ENCODE peak calls at places on chromosomes 5 and 9, in ten cellular contexts. K, B, P, D, E, M, W, F, G and Y are unnamed samples.

GRCh38 chr9:14687042-14687719 is 6.1 kb downstream of the ZDHHC21 start:
- DNase-seq in K (no peak), B (no peak), P (no peak), D (no peak), E (no peak), M (no peak), W (no peak), F (no peak), G (no peak), Y (no peak)

GRCh38 chr9:130341839-130342713 is 76.5 kb downstream of the HMCN2 start:
- DNase-seq in K (no peak), B (no peak), P (no peak), D (no peak), E (no peak), M (no peak), W (no peak), F (no peak), G (no peak), Y (no peak)

GRCh38 chr9:36034911-36035490 is 1.7 kb upstream of the RECK start:
- DNase-seq in K (no peak), B (no peak), P (no peak), D (no peak), E (no peak), M (no peak), W (no peak), F (no peak), G (no peak), Y (no peak)

GRCh38 chr5:103981592-103981991 is 419.0 kb upstream of the NUDT12 start:
- DNase-seq in K (no peak), B (no peak), P (no peak), D (no peak), E (no peak), M (no peak), W (no peak), F (no peak), G (no peak), Y (no peak)

GRCh38 chr5:169695025-169695625 is 58.0 kb downstream of the DOCK2 start:
- DNase-seq in K (no peak), B (no peak), P (no peak), D (no peak), E (no peak), M (no peak), W (no peak), F (no peak), G (no peak), Y (no peak)

GRCh38 chr9:89077519-89077918 is 86.3 kb downstream of the S1PR3 start:
- DNase-seq in K (peak; percentile 43), B (no peak), P (no peak), D (no peak), E (no peak), M (no peak), W (no peak), F (no peak), G (no peak), Y (no peak)

GRCh38 chr5:6712136-6712581 is 1.1 kb upstream of the TENT4A start:
- DNase-seq in K (peak; percentile 42), B (peak; percentile 48), P (peak; percentile 67), D (peak; percentile 42), E (no peak), M (peak; percentile 64), W (peak; percentile 80), F (peak; percentile 49), G (peak; percentile 34), Y (peak; percentile 24)

GRCh38 chr5:80206282-80206681 is 49.6 kb downstream of the SERINC5 start:
- DNase-seq in K (no peak), B (no peak), P (no peak), D (no peak), E (no peak), M (no peak), W (no peak), F (no peak), G (no peak), Y (no peak)

GRCh38 chr9:109776391-109776790 is 3.6 kb upstream of the PALM2AKAP2 start:
- DNase-seq in K (no peak), B (no peak), P (no peak), D (no peak), E (no peak), M (no peak), W (no peak), F (no peak), G (no peak), Y (no peak)

GRCh38 chr9:135887585-135888050 is 19.7 kb downstream of the CAMSAP1 start:
- DNase-seq in K (peak; percentile 85), B (peak; percentile 69), P (no peak), D (peak; percentile 29), E (no peak), M (no peak), W (no peak), F (no peak), G (no peak), Y (no peak)

GRCh38 chr5:63011158-63011557 is 432.5 kb downstream of the LRRC70 start:
- DNase-seq in K (no peak), B (no peak), P (no peak), D (no peak), E (no peak), M (no peak), W (no peak), F (no peak), G (no peak), Y (no peak)

GRCh38 chr9:93317495-93318094 is 133.7 kb downstream of the WNK2 start:
- DNase-seq in K (no peak), B (no peak), P (no peak), D (no peak), E (no peak), M (no peak), W (peak; percentile 49), F (no peak), G (no peak), Y (no peak)

GRCh38 chr9:91771027-91771426 is 179.0 kb downstream of the ROR2 start:
- DNase-seq in K (no peak), B (no peak), P (peak; percentile 80), D (no peak), E (no peak), M (peak; percentile 36), W (no peak), F (no peak), G (no peak), Y (no peak)

GRCh38 chr5:171907731-171908343 is 98.6 kb downstream of the FBXW11 start:
- DNase-seq in K (peak; percentile 60), B (peak; percentile 54), P (no peak), D (peak; percentile 40), E (peak; percentile 37), M (no peak), W (no peak), F (peak; percentile 25), G (no peak), Y (peak; percentile 28)

GRCh38 chr5:180305481-180305880 is 13.6 kb upstream of the MAPK9 start:
- DNase-seq in K (no peak), B (no peak), P (no peak), D (no peak), E (no peak), M (no peak), W (no peak), F (no peak), G (no peak), Y (no peak)

GRCh38 chr5:73617510-73618279 is 8.3 kb upstream of the ARHGEF28 start:
- DNase-seq in K (no peak), B (no peak), P (no peak), D (no peak), E (no peak), M (no peak), W (no peak), F (no peak), G (no peak), Y (no peak)

GRCh38 chr5:5313081-5313736 is 109.3 kb upstream of the ICE1 start:
- DNase-seq in K (no peak), B (no peak), P (no peak), D (no peak), E (no peak), M (no peak), W (no peak), F (no peak), G (no peak), Y (no peak)

GRCh38 chr5:72324186-72324825 is 4.1 kb downstream of the PTCD2 start:
- DNase-seq in K (no peak), B (no peak), P (no peak), D (no peak), E (no peak), M (no peak), W (no peak), F (peak; percentile 10), G (no peak), Y (no peak)
- TF ChIP-seq CTCF in K (no peak), B (no peak), P (no peak), D (no peak), E (no peak), M (no peak), W (no peak), F (no peak), G (no peak), Y (no peak)

GRCh38 chr5:141513021-141513626 is 24.2 kb downstream of the PCDHGC5 start:
- DNase-seq in K (no peak), B (peak; percentile 16), P (peak; percentile 66), D (no peak), E (no peak), M (peak; percentile 44), W (peak; percentile 76), F (no peak), G (peak; percentile 38), Y (no peak)
- H3K4me3 ChIP-seq in K (no peak overlapping the region), B (peak overlapping the region; percentile 50), P (peak overlapping the region; percentile 64), D (peak overlapping the region; percentile 54), E (no peak overlapping the region), M (peak overlapping the region; percentile 61), W (peak overlapping the region; percentile 66), F (no peak overlapping the region), G (peak overlapping the region; percentile 68), Y (peak overlapping the region; percentile 46)

GRCh38 chr5:100861148-100861547 is 41.9 kb downstream of the ST8SIA4 start:
- DNase-seq in K (no peak), B (no peak), P (no peak), D (no peak), E (no peak), M (no peak), W (no peak), F (no peak), G (no peak), Y (no peak)

GRCh38 chr5:100856462-100856861 is 46.6 kb downstream of the ST8SIA4 start:
- DNase-seq in K (no peak), B (no peak), P (no peak), D (no peak), E (no peak), M (no peak), W (no peak), F (no peak), G (no peak), Y (no peak)

GRCh38 chr5:100863736-100864135 is 39.3 kb downstream of the ST8SIA4 start:
- DNase-seq in K (no peak), B (no peak), P (no peak), D (no peak), E (no peak), M (no peak), W (no peak), F (no peak), G (no peak), Y (no peak)

GRCh38 chr5:100858987-100859545 is 44.0 kb downstream of the ST8SIA4 start:
- DNase-seq in K (no peak), B (no peak), P (no peak), D (no peak), E (no peak), M (no peak), W (no peak), F (no peak), G (no peak), Y (no peak)

GRCh38 chr5:100860407-100860806 is 42.7 kb downstream of the ST8SIA4 start:
- DNase-seq in K (no peak), B (no peak), P (no peak), D (no peak), E (no peak), M (no peak), W (no peak), F (no peak), G (no peak), Y (no peak)
- H3K27ac ChIP-seq in K (no peak overlapping the region), B (no peak overlapping the region), P (no peak overlapping the region), D (no peak overlapping the region), E (no peak overlapping the region), M (no peak overlapping the region), W (no peak overlapping the region), F (no peak overlapping the region), G (no peak overlapping the region), Y (no peak overlapping the region)

GRCh38 chr5:669111-669841 is 23.9 kb downstream of the TPPP start:
- DNase-seq in K (no peak), B (peak; percentile 65), P (peak; percentile 66), D (peak; percentile 26), E (no peak), M (no peak), W (peak; percentile 62), F (no peak), G (peak; percentile 89), Y (no peak)
- TF ChIP-seq CTCF in K (no peak), B (peak; percentile 72), P (peak; percentile 37), D (peak; percentile 54), E (peak; percentile 55), M (peak; percentile 51), W (peak; percentile 64), F (peak; percentile 69), G (peak; percentile 64), Y (peak; percentile 98)